ENCODE peak calls at places on chromosomes 4 and X, in ten cellular contexts. A is GM12891; M is NCI-H446 treated with DMSO at 0.1 percent for 48 hours; D is stimulated activated naive B cell treated with anti-CD40 and anti-IgM and Interleukin-4, amounts not matched to agents 10 μg/mL and 1 μg/mL and 100 μg/mL, for 72 hours; N is T-helper 1 cell; E is stimulated activated CD4-positive, alpha-beta T cell treated with anti-CD3 and anti-CD28 coated beads, Interleukin-15, amount 100 ng/mL, for 24 hours; P is activated T-helper 1 cell treated with anti-CD3 and anti-CD28 coated beads, Interleukin-2, amount 50 U/mL, for 16 hours; W is choroid plexus epithelial cell; C is skeletal muscle cell; O is fibroblast of mammary gland. J is an unnamed sample.
A peak's percentile ranks its signal among the peaks of the same experiment; 100 is the strongest.

GRCh38 chr4:80425701-80426100 is 90.2 kb downstream of the CFAP299 start:
- DNase-seq in A (no peak), M (no peak), D (no peak), N (no peak), E (no peak), P (no peak), W (no peak), C (no peak), O (no peak), J (no peak)

GRCh38 chr4:6769138-6769983 is 13.2 kb upstream of the KIAA0232 start:
- DNase-seq in A (no peak), M (no peak), D (no peak), N (no peak), E (peak; percentile 25), P (no peak), W (no peak), C (no peak), O (no peak), J (no peak)

GRCh38 chr4:22356996-22357596 is 158.8 kb downstream of the ADGRA3 start:
- DNase-seq in A (peak; percentile 3), M (peak; percentile 2), D (no peak), N (no peak), E (no peak), P (no peak), W (peak; percentile 66), C (no peak), O (peak; percentile 61), J (no peak)

GRCh38 chr4:55879224-55879623 is 25.8 kb downstream of the EXOC1 start:
- DNase-seq in A (no peak), M (no peak), D (no peak), N (no peak), E (no peak), P (no peak), W (no peak), C (no peak), O (no peak), J (no peak)

GRCh38 chr4:185602397-185602796 is 67.1 kb upstream of the PDLIM3 start:
- DNase-seq in A (no peak), M (no peak), D (no peak), N (no peak), E (no peak), P (no peak), W (no peak), C (no peak), O (no peak), J (no peak)

GRCh38 chr4:39697740-39698423 is at the start of gene UBE2K:
- DNase-seq in A (peak; percentile 82), M (peak; percentile 65), D (peak; percentile 90), N (peak; percentile 82), E (peak; percentile 91), P (peak; percentile 77), W (peak; percentile 90), C (peak; percentile 59), O (peak; percentile 84), J (peak; percentile 86)

GRCh38 chr4:54099287-54099958 is 540 bp upstream of the GSX2 start:
- DNase-seq in A (no peak), M (no peak), D (no peak), N (no peak), E (no peak), P (no peak), W (peak; percentile 34), C (no peak), O (no peak), J (no peak)

GRCh38 chr4:3295837-3296624 is 3.2 kb downstream of the RGS12 start:
- DNase-seq in A (no peak), M (no peak), D (no peak), N (no peak), E (no peak), P (no peak), W (no peak), C (no peak), O (no peak), J (no peak)

GRCh38 chr4:131091896-131092295 is 1995.9 kb downstream of the C4orf33 start:
- DNase-seq in A (no peak), M (peak; percentile 15), D (no peak), N (no peak), E (no peak), P (no peak), W (peak; percentile 67), C (peak; percentile 5), O (peak; percentile 44), J (no peak)

GRCh38 chr4:80265571-80266266 is 745 bp upstream of the FGF5 start:
- DNase-seq in A (no peak), M (no peak), D (no peak), N (no peak), E (no peak), P (no peak), W (peak; percentile 53), C (peak; percentile 62), O (peak; percentile 92), J (no peak)

GRCh38 chr4:189021831-189022230 is 882.6 kb downstream of the TRIML1 start:
- DNase-seq in A (no peak), M (no peak), D (no peak), N (no peak), E (no peak), P (no peak), W (no peak), C (peak; percentile 14), O (peak; percentile 60), J (no peak)

GRCh38 chr4:186650401-186651180 is 73.1 kb downstream of the FAT1 start:
- DNase-seq in A (no peak), M (no peak), D (no peak), N (no peak), E (no peak), P (no peak), W (no peak), C (no peak), O (no peak), J (no peak)

GRCh38 chrX:100615015-100615414 is 21.6 kb downstream of the TSPAN6 start:
- DNase-seq in A (no peak), M (peak; percentile 31), D (peak; percentile 19), N (no peak), E (peak; percentile 2), P (no peak), W (peak; percentile 86), C (no peak), O (peak; percentile 75), J (no peak)

GRCh38 chr4:84938316-84938715 is 28.2 kb downstream of the WDFY3 start:
- DNase-seq in A (no peak), M (no peak), D (no peak), N (no peak), E (no peak), P (no peak), W (peak; percentile 76), C (no peak), O (peak; percentile 49), J (no peak)

GRCh38 chrX:6029014-6029413 is 199.7 kb downstream of the NLGN4X start:
- DNase-seq in A (no peak), M (no peak), D (no peak), N (no peak), E (no peak), P (no peak), W (no peak), C (no peak), O (no peak), J (no peak)

GRCh38 chr4:8348071-8348470 is 78.5 kb downstream of the HTRA3 start:
- DNase-seq in A (no peak), M (no peak), D (no peak), N (no peak), E (no peak), P (no peak), W (no peak), C (no peak), O (no peak), J (no peak)

GRCh38 chr4:176635372-176636261 is 157.1 kb downstream of the VEGFC start:
- DNase-seq in A (no peak), M (no peak), D (no peak), N (no peak), E (no peak), P (no peak), W (peak; percentile 94), C (peak; percentile 98), O (peak; percentile 98), J (no peak)

GRCh38 chr4:86895692-86896488 is 3.7 kb upstream of the C4orf36 start:
- DNase-seq in A (peak; percentile 22), M (no peak), D (no peak), N (no peak), E (no peak), P (no peak), W (peak; percentile 85), C (peak; percentile 29), O (peak; percentile 78), J (no peak)

GRCh38 chr4:130288576-130288975 is 1192.6 kb downstream of the C4orf33 start:
- DNase-seq in A (no peak), M (no peak), D (no peak), N (no peak), E (no peak), P (no peak), W (peak; percentile 4), C (peak; percentile 1), O (peak; percentile 1), J (no peak)

GRCh38 chrX:81528041-81528440 is 326.1 kb downstream of the SH3BGRL start:
- DNase-seq in A (no peak), M (no peak), D (no peak), N (no peak), E (no peak), P (no peak), W (no peak), C (no peak), O (no peak), J (no peak)

GRCh38 chrX:10966057-10966456 is 145.1 kb upstream of the HCCS start:
- DNase-seq in A (no peak), M (no peak), D (no peak), N (no peak), E (no peak), P (no peak), W (no peak), C (no peak), O (no peak), J (no peak)

GRCh38 chrX:122134291-122134690 is 1049.8 kb upstream of the GRIA3 start:
- DNase-seq in A (no peak), M (no peak), D (no peak), N (no peak), E (no peak), P (no peak), W (no peak), C (no peak), O (peak; percentile 39), J (no peak)

GRCh38 chrX:39242187-39242586 is 440.9 kb downstream of the MID1IP1 start:
- DNase-seq in A (peak; percentile 4), M (no peak), D (no peak), N (no peak), E (peak; percentile 5), P (no peak), W (peak; percentile 36), C (no peak), O (peak; percentile 19), J (no peak)

J was measured in NK-92 treated with Interleukin-12 subunit alpha and Interleukin-12 subunit beta, amount 100 ng/mL, for 24 hours.